ENCODE peak calls at places on chromosome 3, in seven cellular contexts. One of them, this sample, is unnamed.

GRCh38 chr3:186108106-186108940 is 566 bp downstream of the ETV5 start:
- DNase-seq in SK-N-SH: peak
- DNase-seq in HepG2: peak
- DNase-seq in K562: peak
- DNase-seq in HCT116: peak
- DNase-seq in H1: no peak
- DNase-seq in GM12878: no peak
- DNase-seq in this sample: peak

GRCh38 chr3:69084326-69084667 is 440 bp upstream of the ARL6IP5 start:
- DNase-seq in SK-N-SH: peak
- DNase-seq in HepG2: peak
- DNase-seq in K562: no peak
- DNase-seq in HCT116: no peak
- DNase-seq in H1: no peak
- DNase-seq in GM12878: no peak
- DNase-seq in this sample: no peak

GRCh38 chr3:54356299-54357037 is 234.1 kb downstream of the CACNA2D3 start:
- DNase-seq in SK-N-SH: no peak
- DNase-seq in HepG2: no peak
- DNase-seq in K562: no peak
- DNase-seq in HCT116: no peak
- DNase-seq in H1: no peak
- DNase-seq in GM12878: no peak
- DNase-seq in this sample: no peak

GRCh38 chr3:908839-909238 is 184.0 kb upstream of the CNTN6 start:
- DNase-seq in SK-N-SH: peak
- DNase-seq in HepG2: no peak
- DNase-seq in K562: no peak
- DNase-seq in HCT116: no peak
- DNase-seq in H1: no peak
- DNase-seq in GM12878: no peak
- DNase-seq in this sample: peak

GRCh38 chr3:61668317-61668864 is 107.0 kb downstream of the PTPRG start:
- DNase-seq in SK-N-SH: no peak
- DNase-seq in HepG2: no peak
- DNase-seq in K562: no peak
- DNase-seq in HCT116: no peak
- DNase-seq in H1: no peak
- DNase-seq in GM12878: no peak
- DNase-seq in this sample: no peak

GRCh38 chr3:145272684-145273083 is 888.3 kb downstream of the PLOD2 start:
- DNase-seq in SK-N-SH: no peak
- DNase-seq in HepG2: no peak
- DNase-seq in K562: no peak
- DNase-seq in HCT116: no peak
- DNase-seq in H1: no peak
- DNase-seq in GM12878: no peak
- DNase-seq in this sample: no peak

GRCh38 chr3:128452678-128453275 is 13.9 kb downstream of the DNAJB8 start:
- DNase-seq in SK-N-SH: no peak
- DNase-seq in HepG2: no peak
- DNase-seq in K562: no peak
- DNase-seq in HCT116: no peak
- DNase-seq in H1: no peak
- DNase-seq in GM12878: no peak
- DNase-seq in this sample: no peak

GRCh38 chr3:183300996-183301562 is 48.0 kb downstream of the B3GNT5 start:
- DNase-seq in SK-N-SH: no peak
- DNase-seq in HepG2: no peak
- DNase-seq in K562: no peak
- DNase-seq in HCT116: no peak
- DNase-seq in H1: no peak
- DNase-seq in GM12878: no peak
- DNase-seq in this sample: no peak

GRCh38 chr3:99965077-99965476 is 147.4 kb downstream of the CMSS1 start:
- DNase-seq in SK-N-SH: no peak
- DNase-seq in HepG2: no peak
- DNase-seq in K562: no peak
- DNase-seq in HCT116: no peak
- DNase-seq in H1: no peak
- DNase-seq in GM12878: no peak
- DNase-seq in this sample: no peak

GRCh38 chr3:155739154-155739553 is 5.7 kb downstream of the PLCH1 start:
- DNase-seq in SK-N-SH: no peak
- DNase-seq in HepG2: peak
- DNase-seq in K562: no peak
- DNase-seq in HCT116: no peak
- DNase-seq in H1: no peak
- DNase-seq in GM12878: no peak
- DNase-seq in this sample: no peak

GRCh38 chr3:177607596-177607995 is 410.3 kb upstream of the TBL1XR1 start:
- DNase-seq in SK-N-SH: no peak
- DNase-seq in HepG2: no peak
- DNase-seq in K562: no peak
- DNase-seq in HCT116: no peak
- DNase-seq in H1: no peak
- DNase-seq in GM12878: no peak
- DNase-seq in this sample: no peak

GRCh38 chr3:27677554-27677953 is 44.6 kb downstream of the EOMES start:
- DNase-seq in SK-N-SH: no peak
- DNase-seq in HepG2: no peak
- DNase-seq in K562: no peak
- DNase-seq in HCT116: peak
- DNase-seq in H1: no peak
- DNase-seq in GM12878: no peak
- DNase-seq in this sample: no peak

GRCh38 chr3:38586546-38587520 is 62.7 kb downstream of the SCN5A start:
- DNase-seq in SK-N-SH: no peak
- DNase-seq in HepG2: no peak
- DNase-seq in K562: no peak
- DNase-seq in HCT116: no peak
- DNase-seq in H1: no peak
- DNase-seq in GM12878: no peak
- DNase-seq in this sample: no peak

GRCh38 chr3:45800611-45801010 is 4.3 kb upstream of the SLC6A20 start:
- DNase-seq in SK-N-SH: no peak
- DNase-seq in HepG2: no peak
- DNase-seq in K562: no peak
- DNase-seq in HCT116: no peak
- DNase-seq in H1: no peak
- DNase-seq in GM12878: no peak
- DNase-seq in this sample: no peak

GRCh38 chr3:106920609-106921008 is 456.6 kb upstream of the CCDC54 start:
- DNase-seq in SK-N-SH: no peak
- DNase-seq in HepG2: no peak
- DNase-seq in K562: no peak
- DNase-seq in HCT116: no peak
- DNase-seq in H1: no peak
- DNase-seq in GM12878: no peak
- DNase-seq in this sample: no peak

GRCh38 chr3:120450261-120450913 is 405 bp downstream of the FSTL1 start:
- DNase-seq in SK-N-SH: no peak
- DNase-seq in HepG2: no peak
- DNase-seq in K562: no peak
- DNase-seq in HCT116: no peak
- DNase-seq in H1: no peak
- DNase-seq in GM12878: no peak
- DNase-seq in this sample: no peak

GRCh38 chr3:133444071-133444774 is 44.4 kb downstream of the BFSP2 start:
- DNase-seq in SK-N-SH: no peak
- DNase-seq in HepG2: peak
- DNase-seq in K562: no peak
- DNase-seq in HCT116: no peak
- DNase-seq in H1: no peak
- DNase-seq in GM12878: no peak
- DNase-seq in this sample: no peak

GRCh38 chr3:132535575-132536441 is 61.3 kb upstream of the ACKR4 start:
- DNase-seq in SK-N-SH: peak
- DNase-seq in HepG2: peak
- DNase-seq in K562: peak
- DNase-seq in HCT116: peak
- DNase-seq in H1: peak
- DNase-seq in GM12878: peak
- DNase-seq in this sample: peak

GRCh38 chr3:125410922-125411321 is 35.8 kb upstream of the ZNF148 start:
- DNase-seq in SK-N-SH: no peak
- DNase-seq in HepG2: no peak
- DNase-seq in K562: no peak
- DNase-seq in HCT116: no peak
- DNase-seq in H1: no peak
- DNase-seq in GM12878: no peak
- DNase-seq in this sample: no peak

DNA sequence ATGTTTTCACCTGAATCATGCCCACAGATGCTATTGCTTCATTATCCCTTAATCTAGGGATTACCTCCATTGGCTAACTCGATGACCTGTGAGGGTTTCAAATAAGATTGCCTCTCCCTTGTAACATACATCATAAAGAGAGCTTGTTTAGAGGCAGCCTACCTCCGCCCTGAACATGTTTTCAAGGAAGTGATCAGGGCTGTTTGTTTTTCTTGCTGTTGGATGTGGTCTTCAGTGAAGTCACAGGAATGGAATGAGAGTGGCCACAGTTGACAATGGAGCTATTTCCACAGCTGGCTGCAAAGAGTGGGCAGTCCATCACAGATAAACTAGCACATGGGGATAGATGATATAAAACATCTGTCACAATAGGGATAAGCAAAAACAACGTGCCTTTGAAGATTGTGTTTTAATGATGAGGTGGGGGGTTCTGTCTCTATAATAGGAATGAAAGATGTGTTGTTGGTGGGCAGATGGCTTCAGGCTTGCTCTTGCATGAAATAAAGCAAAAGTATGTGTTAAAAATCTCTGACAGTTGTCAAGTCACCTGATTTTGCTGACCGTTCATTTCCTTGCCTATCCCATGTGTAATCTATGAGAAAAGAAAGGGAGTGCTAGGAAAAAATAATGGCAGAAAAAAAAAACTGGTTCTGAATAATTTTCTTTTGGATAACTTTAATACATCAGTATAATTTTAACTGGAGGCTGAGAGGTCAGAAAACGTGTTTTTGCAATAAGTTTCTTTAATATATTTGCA is 642.3 kb downstream of the RBMS3 start:
- DNase-seq in SK-N-SH: peak
- DNase-seq in HepG2: peak
- DNase-seq in K562: no peak
- DNase-seq in HCT116: peak
- DNase-seq in H1: peak
- DNase-seq in GM12878: no peak
- DNase-seq in this sample: no peak
- TF ChIP-seq YY1 in SK-N-SH: no peak
- TF ChIP-seq YY1 in HepG2: no peak
- TF ChIP-seq YY1 in K562: no peak
- TF ChIP-seq YY1 in HCT116: no peak
- TF ChIP-seq YY1 in H1: no peak
- TF ChIP-seq YY1 in GM12878: no peak
- TF ChIP-seq YY1 in this sample: no peak

GRCh38 chr3:23376516-23377248 is 173.6 kb downstream of the UBE2E2 start:
- DNase-seq in SK-N-SH: no peak
- DNase-seq in HepG2: no peak
- DNase-seq in K562: no peak
- DNase-seq in HCT116: no peak
- DNase-seq in H1: no peak
- DNase-seq in GM12878: no peak
- DNase-seq in this sample: no peak
- H3K9ac ChIP-seq in SK-N-SH: no peak
- H3K9ac ChIP-seq in HepG2: no peak
- H3K9ac ChIP-seq in K562: no peak
- H3K9ac ChIP-seq in HCT116: no peak
- H3K9ac ChIP-seq in H1: no peak
- H3K9ac ChIP-seq in GM12878: no peak
- H3K9ac ChIP-seq in this sample: no peak

GRCh38 chr3:102593754-102594602 is 159.2 kb downstream of the ZPLD1 start:
- DNase-seq in SK-N-SH: no peak
- DNase-seq in HepG2: no peak
- DNase-seq in K562: no peak
- DNase-seq in HCT116: no peak
- DNase-seq in H1: no peak
- DNase-seq in GM12878: no peak
- DNase-seq in this sample: no peak
- TF ChIP-seq YY1 in SK-N-SH: no peak
- TF ChIP-seq YY1 in HepG2: no peak
- TF ChIP-seq YY1 in K562: no peak
- TF ChIP-seq YY1 in HCT116: no peak
- TF ChIP-seq YY1 in H1: no peak
- TF ChIP-seq YY1 in GM12878: no peak
- TF ChIP-seq YY1 in this sample: no peak

GRCh38 chr3:150349314-150350097 is 58.6 kb upstream of the TSC22D2 start:
- DNase-seq in SK-N-SH: no peak
- DNase-seq in HepG2: no peak
- DNase-seq in K562: no peak
- DNase-seq in HCT116: no peak
- DNase-seq in H1: no peak
- DNase-seq in GM12878: no peak
- DNase-seq in this sample: no peak

GRCh38 chr3:150348500-150348899 is 59.6 kb upstream of the TSC22D2 start:
- DNase-seq in SK-N-SH: no peak
- DNase-seq in HepG2: peak
- DNase-seq in K562: no peak
- DNase-seq in HCT116: peak
- DNase-seq in H1: no peak
- DNase-seq in GM12878: no peak
- DNase-seq in this sample: no peak

GRCh38 chr3:150345021-150345538 is 63.0 kb upstream of the TSC22D2 start:
- DNase-seq in SK-N-SH: no peak
- DNase-seq in HepG2: peak
- DNase-seq in K562: no peak
- DNase-seq in HCT116: peak
- DNase-seq in H1: no peak
- DNase-seq in GM12878: no peak
- DNase-seq in this sample: no peak

GRCh38 chr3:150344079-150344478 is 64.0 kb upstream of the TSC22D2 start:
- DNase-seq in SK-N-SH: no peak
- DNase-seq in HepG2: no peak
- DNase-seq in K562: no peak
- DNase-seq in HCT116: no peak
- DNase-seq in H1: no peak
- DNase-seq in GM12878: no peak
- DNase-seq in this sample: no peak

GRCh38 chr3:150346956-150347863 is 60.9 kb upstream of the TSC22D2 start:
- DNase-seq in SK-N-SH: no peak
- DNase-seq in HepG2: no peak
- DNase-seq in K562: no peak
- DNase-seq in HCT116: no peak
- DNase-seq in H1: no peak
- DNase-seq in GM12878: no peak
- DNase-seq in this sample: no peak
- H3K9ac ChIP-seq in SK-N-SH: no peak
- H3K9ac ChIP-seq in HepG2: no peak
- H3K9ac ChIP-seq in K562: no peak
- H3K9ac ChIP-seq in HCT116: peak
- H3K9ac ChIP-seq in H1: no peak
- H3K9ac ChIP-seq in GM12878: no peak
- H3K9ac ChIP-seq in this sample: no peak